ENCODE peak calls at places on chromosomes 11 and 22, in four cellular contexts. One of them, this sample, is unnamed.

GRCh38 chr22:21734540-21735197 is 925 bp downstream of the YPEL1 start:
- DNase-seq in A549: no peak
- DNase-seq in HepG2: no peak
- DNase-seq in K562: no peak
- DNase-seq in this sample: no peak

GRCh38 chr11:86565787-86566186 is 106.6 kb downstream of the ME3 start:
- DNase-seq in HepG2: no peak
- DNase-seq in K562: no peak
- DNase-seq in A549: no peak
- DNase-seq in this sample: no peak

GRCh38 chr11:69055212-69055586 is 6.5 kb downstream of the TPCN2 start:
- DNase-seq in HepG2: no peak
- DNase-seq in K562: no peak
- DNase-seq in A549: no peak
- DNase-seq in this sample: no peak

GRCh38 chr22:43945632-43946390 is 9.4 kb upstream of the SAMM50 start:
- DNase-seq in A549: peak
- DNase-seq in K562: peak
- DNase-seq in HepG2: peak
- DNase-seq in this sample: peak

GRCh38 chr11:76074178-76075112 is 131.9 kb downstream of the WNT11 start:
- DNase-seq in A549: no peak
- DNase-seq in K562: peak
- DNase-seq in HepG2: no peak
- DNase-seq in this sample: no peak

GRCh38 chr11:102267602-102268001 is 49.7 kb upstream of the BIRC3 start:
- DNase-seq in HepG2: no peak
- DNase-seq in A549: peak
- DNase-seq in K562: peak
- DNase-seq in this sample: no peak

GRCh38 chr11:100003985-100004384 is 683.1 kb upstream of the ARHGAP42 start:
- DNase-seq in HepG2: no peak
- DNase-seq in A549: no peak
- DNase-seq in K562: no peak
- DNase-seq in this sample: no peak

GRCh38 chr22:48494968-48495750 is 1332.5 kb downstream of the BRD1 start:
- DNase-seq in K562: no peak
- DNase-seq in A549: no peak
- DNase-seq in HepG2: no peak
- DNase-seq in this sample: no peak

GRCh38 chr11:132427611-132428010 is 1057.2 kb downstream of the NTM start:
- DNase-seq in HepG2: no peak
- DNase-seq in A549: no peak
- DNase-seq in K562: no peak
- DNase-seq in this sample: no peak

GRCh38 chr11:21323617-21324016 is 654.2 kb downstream of the NELL1 start:
- DNase-seq in HepG2: no peak
- DNase-seq in K562: no peak
- DNase-seq in A549: no peak
- DNase-seq in this sample: no peak

GRCh38 chr11:130413383-130414106 is 14.9 kb downstream of the ADAMTS8 start:
- DNase-seq in HepG2: no peak
- DNase-seq in A549: peak
- DNase-seq in K562: no peak
- DNase-seq in this sample: no peak

GRCh38 chr11:116929393-116930090 is 92.1 kb upstream of the APOA1 start:
- DNase-seq in A549: no peak
- DNase-seq in HepG2: peak
- DNase-seq in K562: peak
- DNase-seq in this sample: no peak

GRCh38 chr11:1153951-1154487 is 3.7 kb upstream of the MUC5AC start:
- DNase-seq in A549: peak
- DNase-seq in HepG2: peak
- DNase-seq in K562: peak
- DNase-seq in this sample: no peak

GRCh38 chr11:70771099-70771885 is 373.0 kb downstream of the CTTN start:
- DNase-seq in K562: no peak
- DNase-seq in HepG2: no peak
- DNase-seq in A549: no peak
- DNase-seq in this sample: no peak

GRCh38 chr11:119472186-119472855 is 49.3 kb upstream of the THY1 start:
- DNase-seq in K562: no peak
- DNase-seq in A549: no peak
- DNase-seq in HepG2: peak
- DNase-seq in this sample: no peak

GRCh38 chr22:16965560-16965959 is 42.5 kb downstream of the GAB4 start:
- DNase-seq in HepG2: no peak
- DNase-seq in K562: no peak
- DNase-seq in A549: no peak
- DNase-seq in this sample: no peak

GRCh38 chr22:39995346-39996252 is 845 bp downstream of the FAM83F start:
- DNase-seq in HepG2: no peak
- DNase-seq in K562: no peak
- DNase-seq in A549: no peak
- DNase-seq in this sample: no peak

GRCh38 chr22:49328076-49328475 is 499.6 kb downstream of the BRD1 start:
- DNase-seq in K562: no peak
- DNase-seq in HepG2: no peak
- DNase-seq in A549: no peak
- DNase-seq in this sample: no peak

GRCh38 chr11:46560300-46561025 is 33.4 kb downstream of the AMBRA1 start:
- DNase-seq in K562: no peak
- DNase-seq in A549: no peak
- DNase-seq in HepG2: no peak
- DNase-seq in this sample: no peak

GRCh38 chr22:17103351-17103750 is 17.8 kb downstream of the TMEM121B start:
- DNase-seq in HepG2: no peak
- DNase-seq in K562: no peak
- DNase-seq in A549: no peak
- DNase-seq in this sample: no peak

GRCh38 chr22:47281126-47282106 is 519.0 kb downstream of the TBC1D22A start:
- DNase-seq in K562: no peak
- DNase-seq in HepG2: no peak
- DNase-seq in A549: peak
- DNase-seq in this sample: no peak

GRCh38 chr22:24819941-24820461 is 14.0 kb downstream of the SGSM1 start:
- DNase-seq in K562: no peak
- DNase-seq in A549: peak
- DNase-seq in HepG2: no peak
- DNase-seq in this sample: no peak

GRCh38 chr22:43955883-43956286 is 643 bp downstream of the SAMM50 start:
- DNase-seq in HepG2: no peak
- DNase-seq in K562: no peak
- DNase-seq in A549: no peak
- DNase-seq in this sample: no peak

GRCh38 chr11:46099973-46100335 is 21.3 kb downstream of the PHF21A start:
- DNase-seq in A549: no peak
- DNase-seq in HepG2: no peak
- DNase-seq in K562: no peak
- DNase-seq in this sample: no peak

GRCh38 chr11:75814369-75814685 is 683 bp upstream of the UVRAG start:
- DNase-seq in HepG2: no peak
- DNase-seq in A549: no peak
- DNase-seq in K562: no peak
- DNase-seq in this sample: no peak

GRCh38 chr11:84264066-84264465 is 977.9 kb upstream of the CCDC90B start:
- DNase-seq in A549: no peak
- DNase-seq in K562: no peak
- DNase-seq in HepG2: no peak
- DNase-seq in this sample: no peak

GRCh38 chr11:130420478-130421198 is 7.8 kb downstream of the ADAMTS8 start:
- DNase-seq in HepG2: no peak
- DNase-seq in A549: no peak
- DNase-seq in K562: no peak
- DNase-seq in this sample: no peak

GRCh38 chr11:8327761-8328192 is 64.1 kb upstream of the LMO1 start:
- DNase-seq in K562: no peak
- DNase-seq in HepG2: no peak
- DNase-seq in A549: no peak
- DNase-seq in this sample: no peak

GRCh38 chr11:2233693-2234455 is 36.5 kb downstream of the ASCL2 start:
- DNase-seq in A549: no peak
- DNase-seq in HepG2: no peak
- DNase-seq in K562: no peak
- DNase-seq in this sample: no peak

GRCh38 chr11:93775289-93775688 is 8.8 kb upstream of the MED17 start:
- DNase-seq in A549: no peak
- DNase-seq in K562: peak
- DNase-seq in HepG2: peak
- DNase-seq in this sample: peak

GRCh38 chr11:2792376-2793250 is 92.8 kb upstream of the KCNQ1OT1 start:
- DNase-seq in K562: no peak
- DNase-seq in HepG2: no peak
- DNase-seq in A549: no peak
- DNase-seq in this sample: peak

GRCh38 chr22:30245985-30246901 is at the start of gene LIF:
- DNase-seq in HepG2: no peak
- DNase-seq in K562: peak
- DNase-seq in A549: no peak
- DNase-seq in this sample: peak

GRCh38 chr11:108112059-108112458 is 9.3 kb upstream of the ACAT1 start:
- DNase-seq in HepG2: no peak
- DNase-seq in A549: no peak
- DNase-seq in K562: no peak
- DNase-seq in this sample: no peak

GRCh38 chr11:108117746-108118371 is 3.5 kb upstream of the ACAT1 start:
- DNase-seq in A549: peak
- DNase-seq in K562: peak
- DNase-seq in HepG2: peak
- DNase-seq in this sample: no peak

GRCh38 chr11:108121274-108122155 is at the start of gene ACAT1:
- DNase-seq in K562: peak
- DNase-seq in HepG2: peak
- DNase-seq in A549: peak
- DNase-seq in this sample: peak

GRCh38 chr11:108111126-108111525 is 10.2 kb upstream of the ACAT1 start:
- DNase-seq in HepG2: no peak
- DNase-seq in A549: no peak
- DNase-seq in K562: no peak
- DNase-seq in this sample: no peak

GRCh38 chr11:108115495-108116140 is 5.7 kb upstream of the ACAT1 start:
- DNase-seq in K562: no peak
- DNase-seq in HepG2: no peak
- DNase-seq in A549: peak
- DNase-seq in this sample: peak
- TF ChIP-seq ESRRA in K562: no peak
- TF ChIP-seq ESRRA in HepG2: no peak
- TF ChIP-seq ESRRA in A549: no peak
- TF ChIP-seq ESRRA in this sample: no peak

GRCh38 chr11:128246364-128247234 is 340.8 kb downstream of the ETS1 start:
- DNase-seq in A549: no peak
- DNase-seq in K562: no peak
- DNase-seq in HepG2: no peak
- DNase-seq in this sample: no peak

GRCh38 chr11:128250482-128250881 is 336.9 kb downstream of the ETS1 start:
- DNase-seq in HepG2: no peak
- DNase-seq in K562: no peak
- DNase-seq in A549: no peak
- DNase-seq in this sample: no peak

GRCh38 chr11:128247235-128247594 is 340.1 kb downstream of the ETS1 start:
- DNase-seq in A549: no peak
- DNase-seq in HepG2: no peak
- DNase-seq in K562: no peak
- DNase-seq in this sample: no peak

DNA sequence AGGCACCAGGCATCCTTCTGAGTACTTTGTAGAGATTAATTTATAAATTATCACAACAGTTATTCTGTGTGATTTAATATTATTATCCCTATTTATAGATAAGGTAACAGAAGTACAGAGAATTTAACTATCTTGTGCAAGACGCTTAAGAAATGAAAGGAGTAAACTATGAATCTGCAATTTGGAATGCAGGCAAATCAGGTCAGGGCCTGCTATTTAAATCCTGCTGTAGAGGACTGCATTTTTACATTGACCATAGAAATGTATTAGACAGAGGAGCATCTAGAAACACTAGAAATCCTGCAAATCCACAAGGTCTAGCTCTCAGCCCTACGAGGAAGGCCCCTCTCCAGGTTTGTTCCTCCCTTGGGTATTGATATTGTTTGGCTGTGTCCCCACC is 336.2 kb downstream of the ETS1 start:
- DNase-seq in K562: no peak
- DNase-seq in A549: no peak
- DNase-seq in HepG2: no peak
- DNase-seq in this sample: no peak
- TF ChIP-seq NR3C1 in K562: no peak
- TF ChIP-seq NR3C1 in A549: no peak
- TF ChIP-seq NR3C1 in HepG2: no peak
- TF ChIP-seq NR3C1 in this sample: no peak

GRCh38 chr11:65648997-65649491 is 11.1 kb downstream of the SIPA1 start:
- DNase-seq in A549: no peak
- DNase-seq in HepG2: no peak
- DNase-seq in K562: no peak
- DNase-seq in this sample: no peak
- TF ChIP-seq ESRRA in A549: no peak
- TF ChIP-seq ESRRA in HepG2: no peak
- TF ChIP-seq ESRRA in K562: no peak
- TF ChIP-seq ESRRA in this sample: no peak

DNA sequence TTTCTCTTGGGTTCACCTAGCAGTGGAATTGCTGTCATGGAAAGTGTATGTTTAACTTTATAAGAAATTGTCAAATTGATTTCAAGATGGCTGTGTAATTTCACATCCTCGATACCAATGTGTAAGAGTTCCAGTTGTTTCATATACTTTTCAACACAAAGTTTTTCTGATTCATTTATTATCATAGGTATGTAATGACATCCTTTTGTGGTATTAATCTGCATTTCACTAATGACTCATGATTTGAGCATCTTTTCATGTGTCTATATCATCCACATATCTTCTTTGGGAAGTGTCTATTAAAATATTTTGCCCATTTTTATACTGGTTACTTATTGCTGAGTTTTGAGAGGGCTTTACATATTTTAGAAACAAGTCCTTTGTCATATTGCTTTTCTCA is 17.0 kb upstream of the GLYATL1B start:
- DNase-seq in A549: no peak
- DNase-seq in HepG2: no peak
- DNase-seq in K562: no peak
- DNase-seq in this sample: no peak
- TF ChIP-seq NR3C1 in A549: no peak
- TF ChIP-seq NR3C1 in HepG2: no peak
- TF ChIP-seq NR3C1 in K562: no peak
- TF ChIP-seq NR3C1 in this sample: no peak

GRCh38 chr11:120589376-120589775 is 77.8 kb downstream of the GRIK4 start:
- DNase-seq in HepG2: no peak
- DNase-seq in K562: no peak
- DNase-seq in A549: no peak
- DNase-seq in this sample: peak
- TF ChIP-seq ESRRA in HepG2: no peak
- TF ChIP-seq ESRRA in K562: no peak
- TF ChIP-seq ESRRA in A549: no peak
- TF ChIP-seq ESRRA in this sample: no peak

GRCh38 chr11:57800444-57801184 is 39.0 kb downstream of the CTNND1 start:
- DNase-seq in HepG2: peak
- DNase-seq in A549: peak
- DNase-seq in K562: peak
- DNase-seq in this sample: no peak
- TF ChIP-seq NR3C1 in HepG2: no peak
- TF ChIP-seq NR3C1 in A549: no peak
- TF ChIP-seq NR3C1 in K562: no peak
- TF ChIP-seq NR3C1 in this sample: no peak

GRCh38 chr11:110184466-110184865 is 91.3 kb downstream of the ZC3H12C start:
- DNase-seq in K562: no peak
- DNase-seq in HepG2: no peak
- DNase-seq in A549: no peak
- DNase-seq in this sample: no peak
- TF ChIP-seq ESRRA in K562: no peak
- TF ChIP-seq ESRRA in HepG2: no peak
- TF ChIP-seq ESRRA in A549: no peak
- TF ChIP-seq ESRRA in this sample: no peak